ENCODE peak calls at places on chromosomes 7 and 10, in four cellular contexts. One of them, this sample, is unnamed. For H3K36me3, the result is how much of the 10 kb centered on the place peaks cover.

GRCh38 chr7:155808551-155809331 is 3.5 kb downstream of the SHH start:
- DNase-seq in PC-3: peak
- DNase-seq in sigmoid colon: no peak
- DNase-seq in neuronal stem cell: no peak
- DNase-seq in this sample: peak

GRCh38 chr7:29612596-29612995 is 49.0 kb downstream of the PRR15 start:
- DNase-seq in PC-3: peak
- DNase-seq in sigmoid colon: no peak
- DNase-seq in neuronal stem cell: no peak
- DNase-seq in this sample: no peak

GRCh38 chr10:133258818-133259602 is 17.7 kb downstream of the ADAM8 start:
- DNase-seq in sigmoid colon: peak
- DNase-seq in neuronal stem cell: no peak
- DNase-seq in PC-3: peak
- DNase-seq in this sample: peak

GRCh38 chr7:102044984-102045673 is 227.7 kb downstream of the CUX1 start:
- DNase-seq in sigmoid colon: peak
- DNase-seq in PC-3: no peak
- DNase-seq in neuronal stem cell: no peak
- DNase-seq in this sample: no peak

GRCh38 chr10:47023237-47024045 is 112.2 kb downstream of the PTPN20 start:
- DNase-seq in sigmoid colon: peak
- DNase-seq in neuronal stem cell: no peak
- DNase-seq in PC-3: no peak
- DNase-seq in this sample: peak

GRCh38 chr7:44280636-44280992 is 44.8 kb downstream of the CAMK2B start:
- DNase-seq in PC-3: no peak
- DNase-seq in neuronal stem cell: no peak
- DNase-seq in sigmoid colon: peak
- DNase-seq in this sample: peak

GRCh38 chr10:13759167-13759566 is 172.4 kb downstream of the PRPF18 start:
- DNase-seq in neuronal stem cell: peak
- DNase-seq in sigmoid colon: no peak
- DNase-seq in PC-3: no peak
- DNase-seq in this sample: no peak

GRCh38 chr10:34092891-34093290 is 722.2 kb downstream of the PARD3 start:
- DNase-seq in sigmoid colon: no peak
- DNase-seq in PC-3: peak
- DNase-seq in neuronal stem cell: no peak
- DNase-seq in this sample: no peak

GRCh38 chr7:45026984-45027773 is 27.2 kb downstream of the CCM2 start:
- DNase-seq in sigmoid colon: no peak
- DNase-seq in neuronal stem cell: no peak
- DNase-seq in PC-3: no peak
- DNase-seq in this sample: peak

GRCh38 chr10:124870854-124871425 is 69.3 kb downstream of the ABRAXAS2 start:
- DNase-seq in sigmoid colon: no peak
- DNase-seq in neuronal stem cell: no peak
- DNase-seq in PC-3: no peak
- DNase-seq in this sample: peak

GRCh38 chr7:100191775-100192174 is 14.1 kb downstream of the STAG3 start:
- DNase-seq in neuronal stem cell: no peak
- DNase-seq in sigmoid colon: no peak
- DNase-seq in PC-3: peak
- DNase-seq in this sample: no peak

GRCh38 chr7:128056901-128057300 is 25.7 kb upstream of the LRRC4 start:
- DNase-seq in neuronal stem cell: no peak
- DNase-seq in sigmoid colon: no peak
- DNase-seq in PC-3: no peak
- DNase-seq in this sample: no peak

GRCh38 chr10:28734940-28735759 is 57.8 kb downstream of the BAMBI start:
- DNase-seq in PC-3: peak
- DNase-seq in sigmoid colon: no peak
- DNase-seq in neuronal stem cell: no peak
- DNase-seq in this sample: no peak

GRCh38 chr10:43885842-43886241 is 237.2 kb upstream of the ZNF32 start:
- DNase-seq in neuronal stem cell: no peak
- DNase-seq in PC-3: no peak
- DNase-seq in sigmoid colon: no peak
- DNase-seq in this sample: no peak

GRCh38 chr10:3895045-3895609 is 110.1 kb upstream of the KLF6 start:
- DNase-seq in neuronal stem cell: no peak
- DNase-seq in PC-3: no peak
- DNase-seq in sigmoid colon: no peak
- DNase-seq in this sample: no peak

GRCh38 chr10:79904671-79905321 is 44.1 kb downstream of the SFTPD start:
- DNase-seq in sigmoid colon: peak
- DNase-seq in PC-3: peak
- DNase-seq in neuronal stem cell: peak
- DNase-seq in this sample: peak

GRCh38 chr7:29852457-29852856 is 46.1 kb downstream of the WIPF3 start:
- DNase-seq in sigmoid colon: no peak
- DNase-seq in PC-3: peak
- DNase-seq in neuronal stem cell: no peak
- DNase-seq in this sample: no peak

GRCh38 chr10:133379152-133379800 is at the start of gene PAOX:
- DNase-seq in sigmoid colon: peak
- DNase-seq in PC-3: no peak
- DNase-seq in neuronal stem cell: peak
- DNase-seq in this sample: peak

GRCh38 chr10:15141136-15142067 is 27.1 kb downstream of the NMT2 start:
- DNase-seq in neuronal stem cell: no peak
- DNase-seq in sigmoid colon: no peak
- DNase-seq in PC-3: no peak
- DNase-seq in this sample: no peak

GRCh38 chr10:96496281-96496925 is 17.3 kb downstream of the TLL2 start:
- DNase-seq in PC-3: peak
- DNase-seq in neuronal stem cell: no peak
- DNase-seq in sigmoid colon: no peak
- DNase-seq in this sample: no peak

DNA sequence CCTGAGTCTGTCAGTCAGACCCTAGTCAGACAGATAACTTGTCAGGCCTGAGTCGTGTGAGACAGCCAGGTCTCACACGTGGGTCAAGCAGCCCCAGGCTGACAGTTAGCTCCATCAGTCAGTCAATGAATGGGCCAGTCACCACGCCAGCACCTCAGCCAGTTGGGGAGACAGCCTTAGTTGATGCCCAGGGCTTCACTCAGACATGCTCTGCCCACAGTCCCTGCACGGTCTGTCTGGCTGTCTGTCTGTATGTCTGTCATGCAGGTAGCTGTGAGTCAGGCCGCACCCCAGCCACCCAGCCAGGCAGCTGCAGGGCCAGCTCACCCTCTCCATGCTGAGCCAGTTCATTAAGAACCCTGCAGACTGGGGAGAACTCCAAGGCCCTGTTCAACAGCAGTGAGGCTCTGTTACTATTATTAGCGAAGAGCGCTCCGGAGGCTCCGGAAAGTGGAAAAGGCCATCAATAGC is 141.1 kb upstream of the PCBD1 start:
- DNase-seq in sigmoid colon: no peak
- DNase-seq in neuronal stem cell: no peak
- DNase-seq in PC-3: peak
- DNase-seq in this sample: peak
- H3K4me3 ChIP-seq in sigmoid colon: no peak
- H3K4me3 ChIP-seq in neuronal stem cell: no peak
- H3K4me3 ChIP-seq in PC-3: no peak
- H3K4me3 ChIP-seq in this sample: no peak

GRCh38 chr7:98745722-98746318 is 124.0 kb downstream of the TMEM130 start:
- DNase-seq in PC-3: peak
- DNase-seq in sigmoid colon: no peak
- DNase-seq in neuronal stem cell: peak
- DNase-seq in this sample: peak

GRCh38 chr7:98754041-98754479 is 115.8 kb downstream of the TMEM130 start:
- DNase-seq in PC-3: peak
- DNase-seq in neuronal stem cell: peak
- DNase-seq in sigmoid colon: no peak
- DNase-seq in this sample: no peak

GRCh38 chr7:98753176-98753575 is 116.6 kb downstream of the TMEM130 start:
- DNase-seq in sigmoid colon: no peak
- DNase-seq in neuronal stem cell: no peak
- DNase-seq in PC-3: no peak
- DNase-seq in this sample: no peak

GRCh38 chr7:98748090-98748489 is 121.7 kb downstream of the TMEM130 start:
- DNase-seq in neuronal stem cell: no peak
- DNase-seq in sigmoid colon: no peak
- DNase-seq in PC-3: no peak
- DNase-seq in this sample: no peak
- H3K36me3 ChIP-seq in neuronal stem cell: under half
- H3K36me3 ChIP-seq in sigmoid colon: under half
- H3K36me3 ChIP-seq in PC-3: under half
- H3K36me3 ChIP-seq in this sample: under half

GRCh38 chr10:89279449-89279869 is 22.4 kb upstream of the IFIT2 start:
- DNase-seq in PC-3: peak
- DNase-seq in neuronal stem cell: no peak
- DNase-seq in sigmoid colon: no peak
- DNase-seq in this sample: no peak

GRCh38 chr10:89281606-89282395 is 20.0 kb upstream of the IFIT2 start:
- DNase-seq in neuronal stem cell: no peak
- DNase-seq in PC-3: peak
- DNase-seq in sigmoid colon: no peak
- DNase-seq in this sample: no peak

GRCh38 chr10:89283988-89284475 is 17.8 kb upstream of the IFIT2 start:
- DNase-seq in PC-3: peak
- DNase-seq in neuronal stem cell: no peak
- DNase-seq in sigmoid colon: peak
- DNase-seq in this sample: no peak

GRCh38 chr10:89280501-89280900 is 21.3 kb upstream of the IFIT2 start:
- DNase-seq in PC-3: no peak
- DNase-seq in neuronal stem cell: no peak
- DNase-seq in sigmoid colon: no peak
- DNase-seq in this sample: no peak

DNA sequence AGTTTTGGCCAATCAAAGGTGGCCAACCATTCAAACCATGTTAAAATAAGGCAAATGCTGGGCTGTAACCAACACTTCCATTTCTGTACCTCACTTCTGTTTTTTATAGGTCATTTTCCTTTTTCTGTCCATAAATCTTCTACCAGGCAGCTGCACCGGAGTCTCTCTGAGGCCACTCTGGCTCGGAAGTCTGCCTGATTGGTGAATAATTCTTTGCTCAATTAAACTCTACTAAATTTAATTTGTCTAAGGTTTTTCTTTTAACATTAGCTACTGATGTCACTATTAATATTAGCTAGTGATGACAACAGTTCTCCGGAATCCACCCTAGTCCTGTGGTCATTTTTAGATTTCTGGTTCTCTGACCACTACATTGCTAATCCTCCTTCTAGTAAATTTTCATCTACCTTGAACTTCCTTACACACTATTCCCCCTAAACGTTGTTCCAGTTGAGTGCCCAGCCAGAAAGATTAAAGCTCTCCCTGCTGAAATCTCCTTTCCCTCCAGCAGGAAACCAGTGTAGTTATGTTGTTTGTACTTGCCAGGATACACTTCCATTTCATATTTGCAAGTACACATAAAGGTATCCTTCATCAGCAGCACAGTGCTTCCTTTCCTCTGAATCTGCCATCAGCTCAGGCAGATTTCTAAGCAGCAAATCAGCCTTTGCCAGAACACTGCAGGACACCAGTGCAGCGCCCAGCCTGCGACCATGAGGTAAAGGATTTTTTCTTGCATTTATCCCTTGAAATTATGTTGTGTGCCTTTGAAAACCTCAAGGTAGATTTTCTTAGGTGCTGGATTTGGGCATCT is 18.5 kb upstream of the IFIT2 start:
- DNase-seq in PC-3: peak
- DNase-seq in sigmoid colon: no peak
- DNase-seq in neuronal stem cell: no peak
- DNase-seq in this sample: no peak
- H3K4me3 ChIP-seq in PC-3: peak
- H3K4me3 ChIP-seq in sigmoid colon: peak
- H3K4me3 ChIP-seq in neuronal stem cell: no peak
- H3K4me3 ChIP-seq in this sample: no peak

GRCh38 chr10:119932631-119933030 is 40.1 kb downstream of the SEC23IP start:
- DNase-seq in sigmoid colon: no peak
- DNase-seq in neuronal stem cell: no peak
- DNase-seq in PC-3: no peak
- DNase-seq in this sample: no peak

GRCh38 chr10:119931873-119932272 is 39.3 kb downstream of the SEC23IP start:
- DNase-seq in PC-3: peak
- DNase-seq in neuronal stem cell: no peak
- DNase-seq in sigmoid colon: no peak
- DNase-seq in this sample: no peak

GRCh38 chr10:119928411-119928810 is 35.9 kb downstream of the SEC23IP start:
- DNase-seq in sigmoid colon: no peak
- DNase-seq in neuronal stem cell: no peak
- DNase-seq in PC-3: no peak
- DNase-seq in this sample: no peak

DNA sequence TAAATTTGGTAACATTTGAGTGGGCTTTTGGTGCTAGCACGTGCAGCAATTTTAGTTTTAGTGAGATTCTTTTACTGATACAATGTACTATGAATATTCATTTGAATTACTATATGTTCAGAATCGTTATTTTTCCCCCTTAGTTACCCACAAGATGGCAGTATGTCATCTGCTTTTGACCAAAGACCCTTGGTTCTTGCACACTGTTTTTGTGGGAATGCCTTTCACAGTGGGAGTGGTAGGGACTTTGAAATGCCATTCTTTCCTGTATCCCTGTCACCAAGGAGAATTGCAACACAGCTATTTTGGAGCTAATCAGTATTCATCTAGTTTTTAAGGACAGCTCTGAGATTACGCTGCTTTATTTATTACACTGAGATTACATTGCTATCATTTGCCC is 40.6 kb downstream of the SEC23IP start:
- DNase-seq in sigmoid colon: no peak
- DNase-seq in neuronal stem cell: peak
- DNase-seq in PC-3: peak
- DNase-seq in this sample: no peak
- H3K36me3 ChIP-seq in sigmoid colon: under half
- H3K36me3 ChIP-seq in neuronal stem cell: under half
- H3K36me3 ChIP-seq in PC-3: under half
- H3K36me3 ChIP-seq in this sample: half or more

GRCh38 chr7:42238709-42239395 is 1.8 kb upstream of the GLI3 start:
- DNase-seq in PC-3: peak
- DNase-seq in neuronal stem cell: no peak
- DNase-seq in sigmoid colon: peak
- DNase-seq in this sample: no peak
- H3K4me3 ChIP-seq in PC-3: no peak
- H3K4me3 ChIP-seq in neuronal stem cell: no peak
- H3K4me3 ChIP-seq in sigmoid colon: peak
- H3K4me3 ChIP-seq in this sample: no peak

This sample was measured in spleen.